ENCODE peak calls at places on chromosomes 7 and 10, in nine cellular contexts. One of them, this sample, is unnamed.

GRCh38 chr10:17607603-17608332 is 9.4 kb downstream of the HACD1 start:
- DNase-seq in lower leg skin: no peak
- DNase-seq in tibial nerve: peak; percentile 30
- DNase-seq in psoas muscle: no peak
- DNase-seq in PC-3: peak; percentile 53
- DNase-seq in GM23338: peak; percentile 79
- DNase-seq in GM12864: no peak
- DNase-seq in fibroblast of pulmonary artery: peak; percentile 76
- DNase-seq in right lobe of liver: no peak
- DNase-seq in this sample: peak; percentile 70

GRCh38 chr10:61836233-61836887 is 65.1 kb upstream of the ARID5B start:
- DNase-seq in lower leg skin: no peak
- DNase-seq in tibial nerve: no peak
- DNase-seq in psoas muscle: no peak
- DNase-seq in PC-3: peak; percentile 54
- DNase-seq in GM23338: no peak
- DNase-seq in GM12864: no peak
- DNase-seq in fibroblast of pulmonary artery: peak; percentile 20
- DNase-seq in right lobe of liver: no peak
- DNase-seq in this sample: no peak

GRCh38 chr10:18545626-18546025 is 105.8 kb downstream of the NSUN6 start:
- DNase-seq in lower leg skin: no peak
- DNase-seq in tibial nerve: no peak
- DNase-seq in psoas muscle: no peak
- DNase-seq in PC-3: no peak
- DNase-seq in GM23338: no peak
- DNase-seq in GM12864: no peak
- DNase-seq in fibroblast of pulmonary artery: peak; percentile 19
- DNase-seq in right lobe of liver: no peak
- DNase-seq in this sample: no peak

GRCh38 chr7:109456116-109456515 is 886.4 kb downstream of the DNAJB9 start:
- DNase-seq in lower leg skin: no peak
- DNase-seq in tibial nerve: no peak
- DNase-seq in psoas muscle: no peak
- DNase-seq in PC-3: no peak
- DNase-seq in GM23338: peak; percentile 4
- DNase-seq in GM12864: no peak
- DNase-seq in fibroblast of pulmonary artery: no peak
- DNase-seq in right lobe of liver: no peak
- DNase-seq in this sample: no peak

GRCh38 chr10:71912431-71912830 is 51.8 kb upstream of the CHST3 start:
- DNase-seq in lower leg skin: no peak
- DNase-seq in tibial nerve: no peak
- DNase-seq in psoas muscle: no peak
- DNase-seq in PC-3: peak; percentile 13
- DNase-seq in GM23338: peak; percentile 51
- DNase-seq in GM12864: no peak
- DNase-seq in fibroblast of pulmonary artery: no peak
- DNase-seq in right lobe of liver: no peak
- DNase-seq in this sample: no peak

GRCh38 chr10:14686356-14686755 is 88.3 kb downstream of the FAM107B start:
- DNase-seq in lower leg skin: no peak
- DNase-seq in tibial nerve: no peak
- DNase-seq in psoas muscle: no peak
- DNase-seq in PC-3: no peak
- DNase-seq in GM23338: no peak
- DNase-seq in GM12864: no peak
- DNase-seq in fibroblast of pulmonary artery: no peak
- DNase-seq in right lobe of liver: no peak
- DNase-seq in this sample: peak; percentile 12

GRCh38 chr7:91883676-91884362 is 3.3 kb upstream of the MTERF1 start:
- DNase-seq in lower leg skin: no peak
- DNase-seq in tibial nerve: no peak
- DNase-seq in psoas muscle: no peak
- DNase-seq in PC-3: no peak
- DNase-seq in GM23338: no peak
- DNase-seq in GM12864: no peak
- DNase-seq in fibroblast of pulmonary artery: no peak
- DNase-seq in right lobe of liver: no peak
- DNase-seq in this sample: no peak

GRCh38 chr7:23852135-23852534 is 142.1 kb downstream of the STK31 start:
- DNase-seq in lower leg skin: no peak
- DNase-seq in tibial nerve: no peak
- DNase-seq in psoas muscle: no peak
- DNase-seq in PC-3: no peak
- DNase-seq in GM23338: no peak
- DNase-seq in GM12864: no peak
- DNase-seq in fibroblast of pulmonary artery: peak; percentile 10
- DNase-seq in right lobe of liver: no peak
- DNase-seq in this sample: no peak

GRCh38 chr10:78292987-78293865 is 259.6 kb downstream of the RPS24 start:
- DNase-seq in lower leg skin: no peak
- DNase-seq in tibial nerve: no peak
- DNase-seq in psoas muscle: no peak
- DNase-seq in PC-3: no peak
- DNase-seq in GM23338: peak; percentile 79
- DNase-seq in GM12864: no peak
- DNase-seq in fibroblast of pulmonary artery: no peak
- DNase-seq in right lobe of liver: no peak
- DNase-seq in this sample: no peak

GRCh38 chr10:96038476-96039387 is 4.7 kb upstream of the CCNJ start:
- DNase-seq in lower leg skin: no peak
- DNase-seq in tibial nerve: no peak
- DNase-seq in psoas muscle: no peak
- DNase-seq in PC-3: no peak
- DNase-seq in GM23338: no peak
- DNase-seq in GM12864: no peak
- DNase-seq in fibroblast of pulmonary artery: no peak
- DNase-seq in right lobe of liver: no peak
- DNase-seq in this sample: no peak

GRCh38 chr10:92124524-92125168 is 166.2 kb downstream of the CPEB3 start:
- DNase-seq in lower leg skin: no peak
- DNase-seq in tibial nerve: no peak
- DNase-seq in psoas muscle: no peak
- DNase-seq in PC-3: peak; percentile 83
- DNase-seq in GM23338: no peak
- DNase-seq in GM12864: no peak
- DNase-seq in fibroblast of pulmonary artery: peak; percentile 96
- DNase-seq in right lobe of liver: peak; percentile 78
- DNase-seq in this sample: peak; percentile 94

GRCh38 chr10:24208661-24209420 is at the start of gene KIAA1217:
- DNase-seq in lower leg skin: peak; percentile 87
- DNase-seq in tibial nerve: peak; percentile 26
- DNase-seq in psoas muscle: peak; percentile 88
- DNase-seq in PC-3: peak; percentile 38
- DNase-seq in GM23338: peak; percentile 63
- DNase-seq in GM12864: no peak
- DNase-seq in fibroblast of pulmonary artery: peak; percentile 33
- DNase-seq in right lobe of liver: peak; percentile 48
- DNase-seq in this sample: peak; percentile 31

GRCh38 chr7:123645516-123645915 is 10.2 kb upstream of the LMOD2 start:
- DNase-seq in lower leg skin: no peak
- DNase-seq in tibial nerve: no peak
- DNase-seq in psoas muscle: peak; percentile 80
- DNase-seq in PC-3: no peak
- DNase-seq in GM23338: no peak
- DNase-seq in GM12864: no peak
- DNase-seq in fibroblast of pulmonary artery: no peak
- DNase-seq in right lobe of liver: peak; percentile 75
- DNase-seq in this sample: no peak

GRCh38 chr10:97178074-97178473 is 7.7 kb downstream of the SLIT1 start:
- DNase-seq in lower leg skin: no peak
- DNase-seq in tibial nerve: no peak
- DNase-seq in psoas muscle: no peak
- DNase-seq in PC-3: no peak
- DNase-seq in GM23338: no peak
- DNase-seq in GM12864: no peak
- DNase-seq in fibroblast of pulmonary artery: no peak
- DNase-seq in right lobe of liver: no peak
- DNase-seq in this sample: no peak

GRCh38 chr10:97180367-97180763 is 5.4 kb downstream of the SLIT1 start:
- DNase-seq in lower leg skin: no peak
- DNase-seq in tibial nerve: no peak
- DNase-seq in psoas muscle: no peak
- DNase-seq in PC-3: no peak
- DNase-seq in GM23338: no peak
- DNase-seq in GM12864: no peak
- DNase-seq in fibroblast of pulmonary artery: no peak
- DNase-seq in right lobe of liver: no peak
- DNase-seq in this sample: no peak

GRCh38 chr10:97179311-97179710 is 6.4 kb downstream of the SLIT1 start:
- DNase-seq in lower leg skin: no peak
- DNase-seq in tibial nerve: no peak
- DNase-seq in psoas muscle: no peak
- DNase-seq in PC-3: no peak
- DNase-seq in GM23338: no peak
- DNase-seq in GM12864: no peak
- DNase-seq in fibroblast of pulmonary artery: no peak
- DNase-seq in right lobe of liver: no peak
- DNase-seq in this sample: no peak

GRCh38 chr10:97180986-97181385 is 4.8 kb downstream of the SLIT1 start:
- DNase-seq in lower leg skin: no peak
- DNase-seq in tibial nerve: no peak
- DNase-seq in psoas muscle: no peak
- DNase-seq in PC-3: no peak
- DNase-seq in GM23338: no peak
- DNase-seq in GM12864: no peak
- DNase-seq in fibroblast of pulmonary artery: no peak
- DNase-seq in right lobe of liver: no peak
- DNase-seq in this sample: no peak

DNA sequence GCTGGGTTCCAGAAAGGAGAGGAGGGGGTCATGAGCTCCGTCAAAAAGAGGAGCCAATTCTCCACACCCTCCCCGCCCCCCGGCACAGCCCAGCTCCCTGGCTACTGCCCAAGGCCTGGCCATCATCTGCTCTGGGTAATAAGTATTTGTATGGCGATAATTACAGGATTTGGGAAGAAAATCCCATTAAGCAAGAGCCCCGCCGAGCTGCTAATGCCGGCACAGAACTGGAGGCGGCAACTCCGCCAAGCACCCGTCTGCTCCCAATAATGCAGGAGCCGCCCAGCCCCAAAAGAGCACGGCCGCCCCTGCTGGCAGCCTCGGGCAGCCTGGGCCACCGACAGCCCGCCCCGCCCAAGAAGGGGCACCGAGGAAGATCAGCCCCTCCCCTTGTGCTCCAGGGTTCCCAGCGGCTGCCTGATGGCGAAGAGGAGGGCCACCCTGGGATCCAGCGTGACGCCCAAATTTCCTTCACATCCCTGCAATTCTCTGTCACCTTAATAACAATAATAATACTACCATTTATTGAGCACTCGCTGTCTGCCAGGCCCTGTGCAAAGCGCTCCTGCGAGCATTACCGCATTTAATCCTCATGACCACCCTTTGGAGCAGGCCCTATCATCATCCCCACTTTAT is 5.9 kb downstream of the SLIT1 start:
- DNase-seq in lower leg skin: no peak
- DNase-seq in tibial nerve: no peak
- DNase-seq in psoas muscle: no peak
- DNase-seq in PC-3: no peak
- DNase-seq in GM23338: peak; percentile 92
- DNase-seq in GM12864: no peak
- DNase-seq in fibroblast of pulmonary artery: no peak
- DNase-seq in right lobe of liver: no peak
- DNase-seq in this sample: no peak
- TF ChIP-seq CTCF in lower leg skin: no peak
- TF ChIP-seq CTCF in tibial nerve: peak; percentile 28
- TF ChIP-seq CTCF in psoas muscle: no peak
- TF ChIP-seq CTCF in PC-3: no peak
- TF ChIP-seq CTCF in GM23338: peak; percentile 60
- TF ChIP-seq CTCF in GM12864: peak; percentile 25
- TF ChIP-seq CTCF in fibroblast of pulmonary artery: no peak
- TF ChIP-seq CTCF in right lobe of liver: no peak
- TF ChIP-seq CTCF in this sample: no peak

GRCh38 chr7:36084485-36085091 is 68.5 kb upstream of the EEPD1 start:
- DNase-seq in lower leg skin: peak; percentile 69
- DNase-seq in tibial nerve: no peak
- DNase-seq in psoas muscle: peak; percentile 76
- DNase-seq in PC-3: peak; percentile 55
- DNase-seq in GM23338: peak; percentile 76
- DNase-seq in GM12864: no peak
- DNase-seq in fibroblast of pulmonary artery: peak; percentile 45
- DNase-seq in right lobe of liver: peak; percentile 72
- DNase-seq in this sample: peak; percentile 45
- TF ChIP-seq CTCF in lower leg skin: no peak
- TF ChIP-seq CTCF in tibial nerve: no peak
- TF ChIP-seq CTCF in psoas muscle: peak; percentile 43
- TF ChIP-seq CTCF in PC-3: peak; percentile 57
- TF ChIP-seq CTCF in GM23338: peak; percentile 40
- TF ChIP-seq CTCF in GM12864: no peak
- TF ChIP-seq CTCF in fibroblast of pulmonary artery: peak; percentile 38
- TF ChIP-seq CTCF in right lobe of liver: peak; percentile 59
- TF ChIP-seq CTCF in this sample: peak; percentile 18

DNA sequence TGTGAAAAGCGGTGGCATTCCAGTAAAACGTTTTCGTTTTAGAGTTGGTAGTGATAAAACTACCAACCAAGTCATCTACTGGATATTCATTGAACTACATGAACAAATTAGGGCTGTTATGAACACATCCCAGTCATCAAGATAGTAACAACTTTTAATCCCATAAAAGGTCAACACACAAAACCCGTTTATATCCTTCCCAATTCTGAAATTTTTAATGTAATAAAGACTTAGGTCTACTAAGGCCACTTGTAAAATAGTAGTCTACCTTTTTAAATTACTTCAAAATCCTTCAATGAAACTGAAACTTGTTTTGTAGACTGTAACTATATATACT is 1.2 kb downstream of the ATAD1 start:
- DNase-seq in lower leg skin: no peak
- DNase-seq in tibial nerve: no peak
- DNase-seq in psoas muscle: no peak
- DNase-seq in PC-3: peak; percentile 5
- DNase-seq in GM23338: no peak
- DNase-seq in GM12864: no peak
- DNase-seq in fibroblast of pulmonary artery: no peak
- DNase-seq in right lobe of liver: no peak
- DNase-seq in this sample: peak; percentile 4
- TF ChIP-seq CTCF in lower leg skin: no peak
- TF ChIP-seq CTCF in tibial nerve: no peak
- TF ChIP-seq CTCF in psoas muscle: no peak
- TF ChIP-seq CTCF in PC-3: no peak
- TF ChIP-seq CTCF in GM23338: no peak
- TF ChIP-seq CTCF in GM12864: peak; percentile 9
- TF ChIP-seq CTCF in fibroblast of pulmonary artery: no peak
- TF ChIP-seq CTCF in right lobe of liver: no peak
- TF ChIP-seq CTCF in this sample: no peak

DNA sequence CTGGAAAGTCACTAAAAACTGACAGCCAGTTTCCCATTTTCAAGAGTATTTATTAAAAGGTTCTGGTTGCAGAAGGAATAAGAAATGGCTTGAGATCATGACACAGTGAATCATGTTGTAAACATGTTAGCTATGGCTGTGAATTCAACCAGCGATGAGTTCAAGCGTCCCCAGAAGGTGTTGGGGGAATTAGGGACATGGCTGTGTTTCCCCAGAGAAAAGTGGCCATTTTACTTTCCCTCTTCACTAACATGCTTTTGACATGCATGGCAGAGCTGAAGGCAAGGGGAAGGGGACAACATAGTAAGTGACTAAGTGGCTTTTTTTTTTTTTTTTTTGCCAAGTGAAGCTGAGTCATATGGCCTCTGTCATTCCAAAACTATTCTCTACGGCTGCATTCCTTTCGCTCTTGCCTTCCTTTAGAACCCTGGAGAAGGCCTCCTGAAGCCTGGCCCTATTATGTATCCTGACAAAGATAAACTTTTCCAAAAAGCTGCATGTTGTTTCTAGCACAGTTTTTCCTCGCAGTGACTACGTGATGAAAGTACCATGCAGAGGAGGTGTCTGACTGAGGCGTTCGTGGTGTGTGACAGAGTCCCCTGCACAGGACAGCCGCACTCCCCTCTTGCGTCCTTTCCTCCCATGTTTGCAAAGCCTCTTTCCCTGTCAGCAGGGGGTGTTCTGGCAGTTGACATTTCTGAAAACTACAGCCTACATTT is 46.9 kb downstream of the EGFR start:
- DNase-seq in lower leg skin: no peak
- DNase-seq in tibial nerve: no peak
- DNase-seq in psoas muscle: no peak
- DNase-seq in PC-3: peak; percentile 92
- DNase-seq in GM23338: peak; percentile 56
- DNase-seq in GM12864: no peak
- DNase-seq in fibroblast of pulmonary artery: peak; percentile 90
- DNase-seq in right lobe of liver: no peak
- DNase-seq in this sample: peak; percentile 80
- TF ChIP-seq CTCF in lower leg skin: no peak
- TF ChIP-seq CTCF in tibial nerve: no peak
- TF ChIP-seq CTCF in psoas muscle: no peak
- TF ChIP-seq CTCF in PC-3: no peak
- TF ChIP-seq CTCF in GM23338: no peak
- TF ChIP-seq CTCF in GM12864: no peak
- TF ChIP-seq CTCF in fibroblast of pulmonary artery: peak; percentile 29
- TF ChIP-seq CTCF in right lobe of liver: no peak
- TF ChIP-seq CTCF in this sample: no peak